ENCODE peak calls at places on chromosome 9, in six cellular contexts. V is stimulated activated naive CD8-positive, alpha-beta T cell treated with anti-CD3 and anti-CD28 coated beads, Interleukin-15, amount 100 ng/mL, for 72 hours; X is activated T-helper 1 cell treated with Interleukin-2 at 50 U/mL for 16 hours; N is Kasumi-1; D is AG08395; T is NCI-H1417. W is an unnamed sample.

GRCh38 chr9:109551651-109552050 is 53.5 kb upstream of the PTPN3 start:
- DNase-seq in V (no peak), X (no peak), N (no peak), D (no peak), T (no peak), W (no peak)

GRCh38 chr9:131707677-131708612 is 31.9 kb downstream of the RAPGEF1 start:
- DNase-seq in V (no peak), X (no peak), N (peak), D (peak), T (no peak), W (no peak)

GRCh38 chr9:37040508-37041127 is 6.5 kb upstream of the PAX5 start:
- DNase-seq in V (no peak), X (no peak), N (no peak), D (no peak), T (no peak), W (no peak)

GRCh38 chr9:26656003-26656940 is 236.3 kb downstream of the CAAP1 start:
- DNase-seq in V (no peak), X (no peak), N (peak), D (peak), T (peak), W (no peak)

GRCh38 chr9:108184941-108185340 is 670.8 kb downstream of the ACTL7B start:
- DNase-seq in V (no peak), X (no peak), N (peak), D (peak), T (no peak), W (peak)

GRCh38 chr9:107637421-107638420 is 148.2 kb upstream of the KLF4 start:
- DNase-seq in V (no peak), X (no peak), N (peak), D (peak), T (no peak), W (peak)

GRCh38 chr9:112035166-112035816 is 138.7 kb downstream of the UGCG start:
- DNase-seq in V (no peak), X (no peak), N (no peak), D (no peak), T (no peak), W (no peak)

GRCh38 chr9:6910032-6910431 is 152.3 kb downstream of the KDM4C start:
- DNase-seq in V (no peak), X (no peak), N (no peak), D (peak), T (peak), W (no peak)

GRCh38 chr9:127503947-127504886 is 52.9 kb downstream of the LRSAM1 start:
- DNase-seq in V (peak), X (peak), N (peak), D (peak), T (peak), W (peak)

GRCh38 chr9:112074250-112075008 is 100.7 kb downstream of the SUSD1 start:
- DNase-seq in V (peak), X (peak), N (peak), D (peak), T (peak), W (peak)

GRCh38 chr9:79763861-79764260 is 192.1 kb downstream of the TLE4 start:
- DNase-seq in V (no peak), X (no peak), N (no peak), D (no peak), T (peak), W (no peak)

GRCh38 chr9:83708515-83709158 is 879 bp upstream of the UBQLN1 start:
- DNase-seq in V (peak), X (peak), N (peak), D (peak), T (peak), W (peak)

GRCh38 chr9:75378036-75378435 is 289.7 kb downstream of the OSTF1 start:
- DNase-seq in V (no peak), X (no peak), N (no peak), D (no peak), T (no peak), W (peak)

GRCh38 chr9:105911104-105911911 is 217.0 kb downstream of the TMEM38B start:
- DNase-seq in V (no peak), X (no peak), N (no peak), D (no peak), T (no peak), W (no peak)

GRCh38 chr9:120579139-120579749 is 723 bp downstream of the CDK5RAP2 start:
- DNase-seq in V (no peak), X (no peak), N (no peak), D (peak), T (no peak), W (no peak)

GRCh38 chr9:129665814-129666511 is 516 bp downstream of the PRRX2 start:
- DNase-seq in V (no peak), X (no peak), N (no peak), D (no peak), T (no peak), W (no peak)

GRCh38 chr9:96491079-96491879 is 41.3 kb downstream of the HABP4 start:
- DNase-seq in V (no peak), X (no peak), N (no peak), D (peak), T (no peak), W (no peak)

GRCh38 chr9:18437315-18438200 is 36.4 kb upstream of the ADAMTSL1 start:
- DNase-seq in V (no peak), X (no peak), N (no peak), D (peak), T (no peak), W (no peak)

GRCh38 chr9:110900451-110900850 is 137.8 kb downstream of the LPAR1 start:
- DNase-seq in V (no peak), X (no peak), N (no peak), D (no peak), T (no peak), W (no peak)

GRCh38 chr9:115973241-115973640 is 180.3 kb upstream of the PAPPA start:
- DNase-seq in V (no peak), X (no peak), N (no peak), D (no peak), T (no peak), W (no peak)

GRCh38 chr9:4674783-4675182 is 4.6 kb upstream of the CDC37L1 start:
- DNase-seq in V (no peak), X (no peak), N (no peak), D (peak), T (no peak), W (no peak)

GRCh38 chr9:98064623-98065392 is 8.3 kb downstream of the NANS start:
- DNase-seq in V (no peak), X (no peak), N (no peak), D (no peak), T (no peak), W (no peak)

GRCh38 chr9:37839491-37840461 is 39.2 kb downstream of the DCAF10 start:
- DNase-seq in V (no peak), X (no peak), N (no peak), D (no peak), T (no peak), W (no peak)

GRCh38 chr9:37464426-37465248 is 613 bp downstream of the ZBTB5 start:
- DNase-seq in V (peak), X (peak), N (peak), D (peak), T (peak), W (peak)